ENCODE peak calls at places on chromosomes 11 and 22, in ten cellular contexts. D is stomach; I is spleen; H is CD8-positive, alpha-beta T cell; X is kidney; M is A549; R is GM23338; N is brain microvascular endothelial cell; V is endothelial cell of umbilical vein; Q is tibial artery. W is an unnamed sample.

GRCh38 chr11:7511405-7511804 is 2.4 kb upstream of the PPFIBP2 start:
- DNase-seq in V (peak), Q (peak), R (no peak), D (peak), X (no peak), I (no peak), N (no peak), H (no peak), M (no peak), W (peak)

GRCh38 chr22:32354360-32355351 is 3.0 kb upstream of the RFPL3 start:
- DNase-seq in Q (no peak), I (no peak), H (no peak), N (peak), M (peak), X (no peak), V (peak), D (no peak), R (peak), W (no peak)

GRCh38 chr11:10592331-10592730 is 23.9 kb upstream of the LYVE1 start:
- DNase-seq in Q (no peak), M (no peak), N (peak), V (peak), X (no peak), I (no peak), D (no peak), H (no peak), R (no peak), W (no peak)

GRCh38 chr11:68083517-68083916 is 37.7 kb downstream of the CHKA start:
- DNase-seq in V (no peak), D (no peak), M (no peak), N (no peak), R (no peak), Q (no peak), H (no peak), I (no peak), X (no peak), W (no peak)

GRCh38 chr11:18752502-18752901 is 26.5 kb upstream of the IGSF22 start:
- DNase-seq in I (no peak), R (no peak), V (no peak), D (no peak), N (no peak), Q (no peak), X (no peak), H (no peak), M (no peak), W (no peak)

GRCh38 chr22:46338636-46339035 is 3.1 kb downstream of the TRMU start:
- DNase-seq in I (peak), X (peak), D (no peak), N (no peak), H (no peak), R (no peak), M (no peak), V (no peak), Q (no peak), W (no peak)

GRCh38 chr11:60078021-60078420 is 10.4 kb upstream of the MS4A2 start:
- DNase-seq in Q (no peak), I (no peak), N (no peak), H (no peak), D (no peak), V (no peak), X (no peak), R (no peak), M (no peak), W (no peak)

GRCh38 chr11:65934014-65934413 is 11.3 kb upstream of the TSGA10IP start:
- DNase-seq in Q (no peak), V (no peak), I (no peak), D (no peak), X (no peak), M (no peak), R (no peak), H (no peak), N (no peak), W (no peak)

GRCh38 chr22:24187731-24188644 is 6.7 kb downstream of the SUSD2 start:
- DNase-seq in R (no peak), D (no peak), N (no peak), X (peak), M (no peak), Q (peak), V (no peak), I (peak), H (no peak), W (no peak)

GRCh38 chr11:64694821-64695365 is 28.1 kb downstream of the NRXN2 start:
- DNase-seq in I (peak), Q (no peak), H (no peak), V (no peak), X (no peak), M (no peak), R (peak), N (no peak), D (no peak), W (no peak)

GRCh38 chr11:132114185-132114584 is 743.8 kb downstream of the NTM start:
- DNase-seq in M (peak), V (peak), H (no peak), R (peak), Q (no peak), D (peak), X (no peak), I (no peak), N (no peak), W (peak)

GRCh38 chr11:2276280-2276998 is 6.1 kb upstream of the ASCL2 start:
- DNase-seq in Q (peak), M (no peak), V (no peak), H (no peak), I (no peak), R (no peak), N (no peak), X (peak), D (no peak), W (no peak)

GRCh38 chr11:129894281-129895125 is 875 bp downstream of the NFRKB start:
- DNase-seq in I (no peak), R (no peak), Q (no peak), H (no peak), M (no peak), N (no peak), D (no peak), V (no peak), X (no peak), W (no peak)

GRCh38 chr11:69377029-69377952 is 83.3 kb downstream of the MYEOV start:
- DNase-seq in X (peak), I (peak), Q (peak), H (no peak), V (no peak), D (no peak), R (no peak), N (no peak), M (peak), W (no peak)

GRCh38 chr11:66112041-66112491 is 42.0 kb downstream of the PACS1 start:
- DNase-seq in D (no peak), R (peak), H (no peak), M (peak), I (no peak), Q (no peak), X (no peak), V (no peak), N (no peak), W (no peak)

GRCh38 chr11:69000391-69000790 is 12.7 kb downstream of the MRGPRF start:
- DNase-seq in I (peak), X (peak), D (no peak), N (no peak), Q (no peak), V (no peak), H (no peak), M (no peak), R (no peak), W (no peak)

GRCh38 chr11:120536091-120536796 is 24.7 kb downstream of the GRIK4 start:
- DNase-seq in V (no peak), I (no peak), D (no peak), H (no peak), R (no peak), M (no peak), X (no peak), Q (no peak), N (no peak), W (no peak)

GRCh38 chr11:31912808-31913207 is 101.7 kb upstream of the PAX6 start:
- DNase-seq in X (no peak), H (no peak), I (no peak), N (no peak), D (no peak), Q (no peak), R (no peak), M (no peak), V (no peak), W (no peak)

GRCh38 chr22:23225724-23226496 is 45.6 kb downstream of the BCR start:
- DNase-seq in D (peak), M (peak), V (peak), X (peak), H (peak), R (no peak), I (peak), Q (peak), N (peak), W (peak)

GRCh38 chr11:6812391-6813005 is 13.0 kb upstream of the OR6A2 start:
- DNase-seq in Q (no peak), X (no peak), D (no peak), N (peak), V (peak), R (peak), M (peak), H (peak), I (no peak), W (no peak)

GRCh38 chr22:23904855-23905254 is 10.7 kb downstream of the MIF start:
- DNase-seq in N (no peak), V (no peak), R (no peak), Q (peak), I (no peak), X (peak), D (no peak), H (no peak), M (no peak), W (peak)

DNA sequence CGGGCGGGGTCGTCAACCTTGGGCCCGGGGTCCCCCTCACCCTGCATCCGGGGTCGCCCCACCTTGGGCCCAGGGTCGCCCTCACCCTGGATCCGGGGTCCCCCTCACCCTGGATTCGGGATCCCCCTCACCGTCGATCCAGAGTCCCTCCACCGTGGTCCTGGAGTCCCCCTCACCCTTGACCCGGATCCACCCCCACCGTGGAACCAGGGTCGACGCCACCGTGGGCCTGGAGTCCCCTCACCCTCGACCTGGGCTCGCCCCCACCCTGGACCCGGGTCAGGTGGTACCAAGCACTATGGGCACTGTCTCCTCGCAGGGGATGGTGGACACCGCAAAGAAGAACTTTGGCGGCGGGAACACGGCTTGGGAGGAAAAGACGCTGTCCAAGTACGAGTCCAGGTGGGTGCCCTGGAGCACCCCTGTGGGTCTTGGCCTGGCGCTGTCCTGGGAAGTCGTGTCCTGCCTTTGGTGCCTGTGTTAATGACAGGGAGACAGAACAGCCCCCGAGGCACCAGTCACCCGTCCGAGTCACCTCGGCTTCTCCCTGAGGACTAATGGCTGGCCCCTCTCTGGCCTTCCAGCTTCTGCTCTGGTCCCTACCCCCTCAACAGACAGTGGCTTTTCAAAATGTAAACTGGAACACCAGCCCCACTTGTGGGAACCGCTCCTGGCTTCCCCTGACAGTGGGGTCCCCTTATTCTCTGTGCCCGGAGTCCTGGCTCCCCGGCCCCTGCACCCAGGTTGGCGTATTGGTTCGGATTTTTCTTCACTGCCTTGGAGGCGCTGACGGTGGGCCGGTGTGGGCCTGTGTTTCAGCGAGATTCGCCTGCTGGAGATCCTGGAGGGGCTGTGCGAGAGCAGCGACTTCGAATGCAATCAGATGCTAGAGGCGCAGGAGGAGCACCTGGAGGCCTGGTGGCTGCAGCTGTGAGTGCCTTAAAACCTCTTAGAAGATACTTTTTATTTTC is 762 bp downstream of the CRELD2 start:
- DNase-seq in H (no peak), R (no peak), D (no peak), X (peak), I (peak), N (no peak), Q (peak), M (no peak), V (no peak), W (no peak)
- H3K27ac ChIP-seq in H (peak), R (no peak), D (peak), X (no peak), I (peak), N (peak), Q (peak), M (peak), V (peak), W (no peak)

GRCh38 chr22:28670691-28671261 is 8.9 kb downstream of the TTC28 start:
- DNase-seq in M (no peak), V (no peak), H (no peak), R (no peak), Q (no peak), D (no peak), X (no peak), N (no peak), I (no peak), W (no peak)
- H3K27ac ChIP-seq in M (no peak), V (no peak), H (no peak), R (no peak), Q (no peak), D (no peak), X (no peak), N (no peak), I (no peak), W (no peak)

DNA sequence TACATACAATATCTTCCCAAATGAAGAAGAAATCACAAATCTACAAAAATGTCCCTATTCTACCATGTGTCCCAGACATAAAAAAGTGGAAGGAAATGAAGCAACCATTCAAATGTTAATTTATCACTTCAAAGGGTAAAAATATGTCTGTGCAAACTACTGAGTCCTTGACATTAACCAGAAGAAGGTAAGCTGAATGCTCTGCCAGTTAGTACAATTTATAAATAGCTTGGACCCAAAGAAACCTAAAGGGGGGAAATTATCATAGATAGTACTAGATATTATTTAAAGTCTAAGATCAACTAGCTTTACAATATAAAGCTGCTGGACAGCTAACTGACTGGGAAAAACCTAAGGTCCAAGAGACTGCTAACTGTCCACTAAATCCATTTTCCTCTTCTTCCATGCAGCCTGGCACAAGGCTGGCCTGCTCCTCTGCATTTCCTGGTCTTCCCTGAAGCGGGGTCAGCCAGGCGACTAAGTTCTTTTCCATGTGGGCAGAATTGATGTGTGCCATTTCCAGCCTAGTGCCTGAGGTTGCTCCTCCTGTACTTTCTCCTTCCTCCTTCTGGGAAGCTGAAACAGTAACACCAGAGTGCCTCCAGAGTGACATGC is 190.9 kb downstream of the CADM1 start:
- DNase-seq in R (no peak), H (no peak), M (no peak), D (no peak), Q (no peak), I (no peak), V (no peak), N (no peak), X (no peak), W (no peak)
- H3K27ac ChIP-seq in R (no peak), H (no peak), M (no peak), D (no peak), Q (no peak), I (no peak), V (no peak), N (no peak), X (no peak), W (no peak)

GRCh38 chr22:36213596-36213995 is 12.0 kb upstream of the APOL4 start:
- DNase-seq in V (no peak), N (no peak), X (no peak), D (no peak), R (no peak), H (no peak), Q (no peak), M (no peak), I (no peak), W (no peak)
- H3K27ac ChIP-seq in V (no peak), N (no peak), X (no peak), D (no peak), R (no peak), H (no peak), Q (no peak), M (no peak), I (no peak), W (no peak)

GRCh38 chr11:98564233-98564632 is 456.5 kb upstream of the CNTN5 start:
- DNase-seq in H (no peak), D (no peak), I (no peak), V (no peak), X (no peak), R (no peak), M (no peak), N (no peak), Q (no peak), W (no peak)
- H3K27ac ChIP-seq in H (no peak), D (no peak), I (no peak), V (no peak), X (no peak), R (no peak), M (no peak), N (no peak), Q (no peak), W (no peak)

W was measured in substantia nigra.